ENCODE peak calls at places on chromosomes 5 and 9, in ten cellular contexts. V is tibial nerve, Y is tibial artery, C is midbrain, M is ELR, R is MV-4-11, L is NCI-H1092, T is left ventricle myocardium superior, X is endothelial cell, J is choroid plexus epithelial cell. I is an unnamed sample.

GRCh38 chr5:1671351-1671750 is 128.3 kb downstream of the MRPL36 start:
- DNase-seq in Y (no peak), L (no peak), V (no peak), R (no peak), X (no peak), J (no peak), T (no peak), C (no peak), M (no peak), I (no peak)

GRCh38 chr9:72349911-72350310 is 15.1 kb downstream of the ZFAND5 start:
- DNase-seq in T (no peak), X (no peak), M (no peak), L (no peak), R (no peak), C (no peak), V (no peak), Y (no peak), J (no peak), I (no peak)

GRCh38 chr9:21833090-21833801 is 30.8 kb downstream of the MTAP start:
- DNase-seq in Y (no peak), J (no peak), C (no peak), R (peak), V (no peak), M (no peak), X (no peak), T (no peak), L (no peak), I (no peak)

GRCh38 chr5:76180817-76181805 is 97.9 kb downstream of the SV2C start:
- DNase-seq in T (no peak), X (no peak), L (no peak), R (peak), J (no peak), V (no peak), Y (no peak), C (no peak), M (no peak), I (peak)

GRCh38 chr5:91121347-91121993 is 261.6 kb downstream of the ARRDC3 start:
- DNase-seq in V (no peak), X (no peak), J (no peak), M (no peak), T (no peak), R (no peak), C (no peak), L (no peak), Y (no peak), I (no peak)

GRCh38 chr9:85212887-85213286 is 528.9 kb downstream of the AGTPBP1 start:
- DNase-seq in X (no peak), R (peak), V (no peak), Y (no peak), M (peak), L (no peak), C (no peak), T (no peak), J (peak), I (peak)

GRCh38 chr5:180470361-180470760 is 23.8 kb upstream of the CNOT6 start:
- DNase-seq in M (no peak), C (no peak), Y (no peak), T (no peak), V (no peak), R (no peak), J (no peak), L (no peak), X (no peak), I (no peak)

GRCh38 chr9:33404782-33405362 is 2.5 kb upstream of the AQP7 start:
- DNase-seq in V (no peak), L (no peak), R (no peak), M (peak), X (no peak), Y (no peak), C (no peak), T (no peak), J (no peak), I (no peak)

GRCh38 chr9:14311940-14312572 is 1.9 kb downstream of the NFIB start:
- DNase-seq in M (no peak), V (no peak), C (no peak), Y (no peak), J (no peak), L (no peak), R (no peak), T (no peak), X (no peak), I (no peak)

GRCh38 chr5:80656425-80656824 is 1.6 kb upstream of the DHFR start:
- DNase-seq in R (no peak), L (no peak), Y (no peak), T (no peak), M (peak), X (no peak), V (no peak), J (no peak), C (no peak), I (peak)

GRCh38 chr5:52859619-52860018 is 71.9 kb downstream of the ITGA1 start:
- DNase-seq in Y (no peak), L (no peak), T (no peak), M (peak), X (no peak), R (no peak), V (no peak), J (peak), C (no peak), I (peak)

GRCh38 chr5:169850407-169850806 is 129.9 kb downstream of the INSYN2B start:
- DNase-seq in R (no peak), X (no peak), M (no peak), L (no peak), Y (no peak), T (no peak), V (no peak), C (no peak), J (no peak), I (no peak)

GRCh38 chr5:142821733-142822487 is 51.7 kb downstream of the ARHGAP26 start:
- DNase-seq in J (peak), C (no peak), Y (no peak), M (peak), T (no peak), L (no peak), X (no peak), R (peak), V (no peak), I (peak)

GRCh38 chr5:125695994-125696679 is 727.1 kb upstream of the GRAMD2B start:
- DNase-seq in C (no peak), T (no peak), V (no peak), X (no peak), J (no peak), R (no peak), Y (no peak), L (no peak), M (no peak), I (no peak)

GRCh38 chr5:83720805-83721431 is at the start of gene HAPLN1:
- DNase-seq in L (no peak), C (no peak), V (no peak), J (peak), R (no peak), Y (no peak), X (peak), T (no peak), M (peak), I (no peak)

GRCh38 chr5:533243-534005 is 9.2 kb upstream of the SLC9A3 start:
- DNase-seq in C (no peak), L (no peak), Y (no peak), J (no peak), R (no peak), V (no peak), X (no peak), M (no peak), T (peak), I (no peak)

GRCh38 chr9:121558423-121558950 is 58.8 kb upstream of the GGTA1 start:
- DNase-seq in L (no peak), J (no peak), R (no peak), Y (no peak), M (no peak), C (no peak), V (no peak), T (no peak), X (no peak), I (no peak)

GRCh38 chr9:114110180-114110579 is 11.1 kb upstream of the KIF12 start:
- DNase-seq in L (no peak), Y (no peak), M (peak), J (peak), C (no peak), R (no peak), V (no peak), T (no peak), X (no peak), I (peak)

GRCh38 chr5:72831685-72832084 is 15.2 kb downstream of the TNPO1 start:
- DNase-seq in L (no peak), J (no peak), C (no peak), Y (no peak), X (no peak), T (no peak), R (no peak), V (no peak), M (no peak), I (no peak)

GRCh38 chr9:134410078-134410834 is 84.0 kb downstream of the RXRA start:
- DNase-seq in M (no peak), Y (no peak), J (peak), T (no peak), R (peak), L (no peak), X (no peak), C (no peak), V (no peak), I (no peak)

GRCh38 chr9:131524578-131525315 is 6.3 kb downstream of the UCK1 start:
- DNase-seq in C (no peak), R (no peak), J (peak), L (no peak), Y (no peak), M (no peak), V (no peak), X (no peak), T (no peak), I (no peak)

GRCh38 chr5:32581010-32581785 is 4.2 kb upstream of the SUB1 start:
- DNase-seq in T (no peak), V (no peak), X (no peak), C (no peak), Y (no peak), J (no peak), L (no peak), M (peak), R (no peak), I (no peak)

GRCh38 chr9:15306068-15306756 is 804 bp downstream of the TTC39B start:
- DNase-seq in T (peak), V (peak), Y (peak), J (peak), M (peak), C (peak), L (peak), R (peak), X (peak), I (peak)

GRCh38 chr5:170408189-170408588 is 19.0 kb upstream of the KCNMB1 start:
- DNase-seq in C (peak), X (no peak), Y (no peak), J (no peak), T (no peak), L (peak), R (no peak), M (no peak), V (no peak), I (no peak)

GRCh38 chr5:125440905-125441304 is 694.5 kb upstream of the ZNF608 start:
- DNase-seq in J (no peak), M (no peak), X (no peak), V (no peak), R (no peak), C (no peak), Y (no peak), L (no peak), T (no peak), I (no peak)

GRCh38 chr5:28012538-28012937 is 974.2 kb upstream of the CDH9 start:
- DNase-seq in X (no peak), C (no peak), M (no peak), J (no peak), R (no peak), L (no peak), T (no peak), Y (no peak), V (no peak), I (no peak)

GRCh38 chr5:98179791-98180755 is 593.4 kb upstream of the RGMB start:
- DNase-seq in J (peak), L (no peak), V (no peak), X (no peak), R (no peak), Y (no peak), T (no peak), M (no peak), C (no peak), I (no peak)

GRCh38 chr5:144227363-144227762 is 56.7 kb downstream of the KCTD16 start:
- DNase-seq in V (no peak), X (no peak), Y (no peak), J (no peak), M (no peak), R (no peak), L (no peak), T (no peak), C (no peak), I (no peak)